ENCODE peak calls at places on chromosomes 11 and 22, in eight cellular contexts. R is NAMALWA; J is stimulated activated CD8-positive, alpha-beta memory T cell treated with anti-CD3 and anti-CD28 coated beads, Interleukin-4, amount 100 ng/mL, for 4 hours; W is cerebellum; E is right lobe of liver; S is T-cell; T is lower lobe of right lung; L is thoracic aorta. O is an unnamed sample.

GRCh38 chr11:102223859-102224258 is 93.4 kb upstream of the BIRC3 start:
- DNase-seq in L (no peak), T (no peak), W (no peak), S (no peak), J (no peak), E (no peak), R (no peak), O (no peak)

GRCh38 chr11:119323532-119324033 is 6.7 kb upstream of the MCAM start:
- DNase-seq in T (no peak), W (peak), L (no peak), R (peak), E (no peak), J (peak), S (peak), O (no peak)

GRCh38 chr11:13366266-13367026 is 88.9 kb downstream of the BMAL1 start:
- DNase-seq in W (no peak), S (no peak), R (no peak), T (no peak), E (no peak), J (no peak), L (no peak), O (no peak)

GRCh38 chr11:82003671-82004148 is 730.0 kb downstream of the FAM181B start:
- DNase-seq in R (no peak), W (no peak), S (no peak), L (no peak), E (no peak), J (no peak), T (no peak), O (no peak)

GRCh38 chr11:8389034-8389996 is 125.6 kb upstream of the LMO1 start:
- DNase-seq in E (no peak), T (no peak), R (no peak), W (no peak), J (no peak), S (no peak), L (no peak), O (no peak)

GRCh38 chr11:117610045-117610444 is 187.0 kb downstream of the DSCAML1 start:
- DNase-seq in L (no peak), W (no peak), S (no peak), J (no peak), E (no peak), R (no peak), T (no peak), O (no peak)

GRCh38 chr11:111000400-111001090 is 245.0 kb upstream of the POU2AF2 start:
- DNase-seq in E (no peak), W (no peak), S (no peak), J (no peak), L (no peak), T (no peak), R (no peak), O (no peak)

GRCh38 chr22:47168441-47168840 is 406.0 kb downstream of the TBC1D22A start:
- DNase-seq in R (no peak), T (no peak), S (no peak), J (no peak), L (no peak), W (no peak), E (peak), O (no peak)

GRCh38 chr22:48968201-48968959 is 859.3 kb downstream of the BRD1 start:
- DNase-seq in E (peak), S (peak), L (no peak), R (no peak), J (no peak), T (no peak), W (no peak), O (peak)

GRCh38 chr11:31414338-31414737 is 44.7 kb downstream of the DNAJC24 start:
- DNase-seq in R (no peak), T (no peak), W (no peak), S (no peak), L (no peak), J (no peak), E (no peak), O (no peak)

GRCh38 chr22:30773919-30774318 is 79.2 kb downstream of the OSBP2 start:
- DNase-seq in S (no peak), R (no peak), T (no peak), W (no peak), J (no peak), L (no peak), E (no peak), O (no peak)

GRCh38 chr22:46031965-46032851 is 55.2 kb upstream of the WNT7B start:
- DNase-seq in S (no peak), R (no peak), J (no peak), E (peak), W (no peak), T (peak), L (no peak), O (no peak)

GRCh38 chr11:18063131-18063530 is 17.1 kb upstream of the TPH1 start:
- DNase-seq in S (no peak), T (no peak), R (no peak), L (no peak), E (no peak), J (no peak), W (no peak), O (no peak)

GRCh38 chr22:44955102-44955501 is 54.7 kb downstream of the PHF21B start:
- DNase-seq in J (no peak), W (no peak), E (no peak), S (no peak), L (no peak), R (peak), T (no peak), O (no peak)

O was measured in RWPE2.